ENCODE peak calls at places on chromosomes 5 and 9, in five cellular contexts. H is NCI-H774, I is GM23248, G is RKO, E is A673. D is an unnamed sample.

GRCh38 chr5:56147679-56148230 is 85.4 kb downstream of the ANKRD55 start:
- DNase-seq in H (no peak), I (no peak), E (no peak), G (no peak), D (no peak)

GRCh38 chr5:6586647-6587042 is 46.2 kb downstream of the NSUN2 start:
- DNase-seq in E (no peak), I (no peak), H (no peak), G (no peak), D (no peak)

GRCh38 chr5:14059810-14060209 is 83.3 kb upstream of the TRIO start:
- DNase-seq in E (no peak), I (no peak), G (no peak), H (no peak), D (no peak)

GRCh38 chr5:17248999-17249634 is 31.7 kb downstream of the BASP1 start:
- DNase-seq in G (peak; percentile 84), H (no peak), E (peak; percentile 93), I (peak; percentile 98), D (peak; percentile 44)

GRCh38 chr5:170314696-170315095 is 17.1 kb upstream of the LCP2 start:
- DNase-seq in G (no peak), E (no peak), I (no peak), H (no peak), D (no peak)

GRCh38 chr5:64625678-64626077 is 64.6 kb upstream of the SHISAL2B start:
- DNase-seq in E (peak; percentile 6), G (no peak), H (no peak), I (peak; percentile 28), D (no peak)

GRCh38 chr5:168432903-168433302 is 53.4 kb upstream of the RARS1 start:
- DNase-seq in I (no peak), G (no peak), H (no peak), E (no peak), D (no peak)

GRCh38 chr5:157977957-157978505 is 119.1 kb upstream of the CLINT1 start:
- DNase-seq in H (no peak), G (no peak), E (no peak), I (peak; percentile 19), D (no peak)

GRCh38 chr5:38367410-38367809 is 109.1 kb downstream of the EGFLAM start:
- DNase-seq in G (no peak), E (no peak), I (no peak), H (no peak), D (no peak)

GRCh38 chr5:126516852-126517251 is 78.2 kb downstream of the ALDH7A1 start:
- DNase-seq in E (no peak), H (no peak), I (peak; percentile 39), G (no peak), D (no peak)

GRCh38 chr9:115018547-115019435 is 88.4 kb upstream of the TNFSF8 start:
- DNase-seq in I (peak; percentile 85), E (no peak), G (no peak), H (no peak), D (peak; percentile 58)